ENCODE peak calls at places on chromosomes 4 and X, in four cellular contexts. One of them, this sample, is unnamed.

GRCh38 chr4:119504616-119505015 is 124.0 kb downstream of the PDE5A start:
- DNase-seq in activated T-cell treated with anti-CD3 and anti-CD28 coated beads for 1 hour: no peak
- DNase-seq in kidney glomerular epithelial cell: no peak
- DNase-seq in GM03348: no peak
- DNase-seq in this sample: no peak

GRCh38 chr4:55157559-55158277 is 32.3 kb upstream of the KDR start:
- DNase-seq in activated T-cell treated with anti-CD3 and anti-CD28 coated beads for 1 hour: no peak
- DNase-seq in kidney glomerular epithelial cell: no peak
- DNase-seq in GM03348: peak
- DNase-seq in this sample: no peak

GRCh38 chr4:176500894-176501293 is 181.1 kb downstream of the SPCS3 start:
- DNase-seq in activated T-cell treated with anti-CD3 and anti-CD28 coated beads for 1 hour: no peak
- DNase-seq in kidney glomerular epithelial cell: no peak
- DNase-seq in GM03348: no peak
- DNase-seq in this sample: no peak

GRCh38 chrX:129646721-129647587 is 7.8 kb downstream of the APLN start:
- DNase-seq in activated T-cell treated with anti-CD3 and anti-CD28 coated beads for 1 hour: no peak
- DNase-seq in kidney glomerular epithelial cell: no peak
- DNase-seq in GM03348: no peak
- DNase-seq in this sample: no peak

GRCh38 chrX:119181491-119181890 is 53.9 kb upstream of the KIAA1210 start:
- DNase-seq in activated T-cell treated with anti-CD3 and anti-CD28 coated beads for 1 hour: no peak
- DNase-seq in kidney glomerular epithelial cell: no peak
- DNase-seq in GM03348: no peak
- DNase-seq in this sample: peak

GRCh38 chr4:99078336-99078735 is 10.3 kb downstream of the ADH5 start:
- DNase-seq in activated T-cell treated with anti-CD3 and anti-CD28 coated beads for 1 hour: no peak
- DNase-seq in kidney glomerular epithelial cell: no peak
- DNase-seq in GM03348: no peak
- DNase-seq in this sample: no peak

GRCh38 chr4:187070740-187071139 is 347.1 kb upstream of the FAT1 start:
- DNase-seq in activated T-cell treated with anti-CD3 and anti-CD28 coated beads for 1 hour: no peak
- DNase-seq in kidney glomerular epithelial cell: no peak
- DNase-seq in GM03348: no peak
- DNase-seq in this sample: no peak

GRCh38 chr4:17068885-17069284 is 170.4 kb upstream of the LDB2 start:
- DNase-seq in activated T-cell treated with anti-CD3 and anti-CD28 coated beads for 1 hour: no peak
- DNase-seq in kidney glomerular epithelial cell: no peak
- DNase-seq in GM03348: no peak
- DNase-seq in this sample: no peak

GRCh38 chrX:67726028-67726427 is 182.2 kb downstream of the AR start:
- DNase-seq in activated T-cell treated with anti-CD3 and anti-CD28 coated beads for 1 hour: no peak
- DNase-seq in kidney glomerular epithelial cell: no peak
- DNase-seq in GM03348: no peak
- DNase-seq in this sample: no peak

GRCh38 chr4:114015444-114015899 is 36.0 kb upstream of the ARSJ start:
- DNase-seq in activated T-cell treated with anti-CD3 and anti-CD28 coated beads for 1 hour: no peak
- DNase-seq in kidney glomerular epithelial cell: peak
- DNase-seq in GM03348: peak
- DNase-seq in this sample: peak

GRCh38 chr4:87108142-87108546 is 112.3 kb downstream of the KLHL8 start:
- DNase-seq in activated T-cell treated with anti-CD3 and anti-CD28 coated beads for 1 hour: no peak
- DNase-seq in kidney glomerular epithelial cell: peak
- DNase-seq in GM03348: peak
- DNase-seq in this sample: no peak

GRCh38 chr4:169810325-169811323 is 52.9 kb upstream of the HPF1 start:
- DNase-seq in activated T-cell treated with anti-CD3 and anti-CD28 coated beads for 1 hour: no peak
- DNase-seq in kidney glomerular epithelial cell: peak
- DNase-seq in GM03348: peak
- DNase-seq in this sample: no peak

GRCh38 chrX:138128025-138128671 is 562.2 kb downstream of the ZIC3 start:
- DNase-seq in activated T-cell treated with anti-CD3 and anti-CD28 coated beads for 1 hour: no peak
- DNase-seq in kidney glomerular epithelial cell: no peak
- DNase-seq in GM03348: peak
- DNase-seq in this sample: no peak

GRCh38 chr4:165079476-165079875 is 25.8 kb downstream of the TRIM75 start:
- DNase-seq in activated T-cell treated with anti-CD3 and anti-CD28 coated beads for 1 hour: no peak
- DNase-seq in kidney glomerular epithelial cell: peak
- DNase-seq in GM03348: no peak
- DNase-seq in this sample: peak

GRCh38 chrX:5449323-5449722 is 779.3 kb downstream of the NLGN4X start:
- DNase-seq in activated T-cell treated with anti-CD3 and anti-CD28 coated beads for 1 hour: no peak
- DNase-seq in kidney glomerular epithelial cell: no peak
- DNase-seq in GM03348: no peak
- DNase-seq in this sample: no peak

GRCh38 chr4:155539746-155540145 is 126.9 kb upstream of the GUCY1A1 start:
- DNase-seq in activated T-cell treated with anti-CD3 and anti-CD28 coated beads for 1 hour: no peak
- DNase-seq in kidney glomerular epithelial cell: peak
- DNase-seq in GM03348: no peak
- DNase-seq in this sample: peak

GRCh38 chrX:727738-728621 is 97.4 kb downstream of the SHOX start:
- DNase-seq in activated T-cell treated with anti-CD3 and anti-CD28 coated beads for 1 hour: no peak
- DNase-seq in kidney glomerular epithelial cell: no peak
- DNase-seq in GM03348: no peak
- DNase-seq in this sample: no peak

GRCh38 chrX:32572644-32573043 is 638.7 kb downstream of the DMD start:
- DNase-seq in activated T-cell treated with anti-CD3 and anti-CD28 coated beads for 1 hour: no peak
- DNase-seq in kidney glomerular epithelial cell: no peak
- DNase-seq in GM03348: no peak
- DNase-seq in this sample: no peak

GRCh38 chrX:12579311-12579710 is 211.9 kb upstream of the PRPS2 start:
- DNase-seq in activated T-cell treated with anti-CD3 and anti-CD28 coated beads for 1 hour: no peak
- DNase-seq in kidney glomerular epithelial cell: no peak
- DNase-seq in GM03348: peak
- DNase-seq in this sample: no peak

GRCh38 chr4:14539246-14539645 is 463.0 kb upstream of the CPEB2 start:
- DNase-seq in activated T-cell treated with anti-CD3 and anti-CD28 coated beads for 1 hour: no peak
- DNase-seq in kidney glomerular epithelial cell: no peak
- DNase-seq in GM03348: no peak
- DNase-seq in this sample: no peak

GRCh38 chrX:97027384-97027922 is 143.7 kb downstream of the RPA4 start:
- DNase-seq in activated T-cell treated with anti-CD3 and anti-CD28 coated beads for 1 hour: no peak
- DNase-seq in kidney glomerular epithelial cell: no peak
- DNase-seq in GM03348: no peak
- DNase-seq in this sample: no peak

GRCh38 chr4:107721436-107722090 is 1.5 kb upstream of the PAPSS1 start:
- DNase-seq in activated T-cell treated with anti-CD3 and anti-CD28 coated beads for 1 hour: peak
- DNase-seq in kidney glomerular epithelial cell: no peak
- DNase-seq in GM03348: no peak
- DNase-seq in this sample: no peak

GRCh38 chr4:181312066-181312465 is 931.1 kb upstream of the TENM3 start:
- DNase-seq in activated T-cell treated with anti-CD3 and anti-CD28 coated beads for 1 hour: no peak
- DNase-seq in kidney glomerular epithelial cell: no peak
- DNase-seq in GM03348: no peak
- DNase-seq in this sample: no peak

GRCh38 chr4:25865586-25865985 is 2.8 kb upstream of the SEL1L3 start:
- DNase-seq in activated T-cell treated with anti-CD3 and anti-CD28 coated beads for 1 hour: no peak
- DNase-seq in kidney glomerular epithelial cell: peak
- DNase-seq in GM03348: no peak
- DNase-seq in this sample: peak

GRCh38 chr4:107838763-107839162 is 14.0 kb downstream of the SGMS2 start:
- DNase-seq in activated T-cell treated with anti-CD3 and anti-CD28 coated beads for 1 hour: no peak
- DNase-seq in kidney glomerular epithelial cell: no peak
- DNase-seq in GM03348: peak
- DNase-seq in this sample: no peak

GRCh38 chr4:48375651-48376291 is 34.4 kb downstream of the SLAIN2 start:
- DNase-seq in activated T-cell treated with anti-CD3 and anti-CD28 coated beads for 1 hour: no peak
- DNase-seq in kidney glomerular epithelial cell: no peak
- DNase-seq in GM03348: peak
- DNase-seq in this sample: no peak

GRCh38 chr4:25913056-25913850 is 767 bp upstream of the SMIM20 start:
- DNase-seq in activated T-cell treated with anti-CD3 and anti-CD28 coated beads for 1 hour: peak
- DNase-seq in kidney glomerular epithelial cell: no peak
- DNase-seq in GM03348: peak
- DNase-seq in this sample: no peak

GRCh38 chr4:183912585-183912984 is 7.5 kb downstream of the STOX2 start:
- DNase-seq in activated T-cell treated with anti-CD3 and anti-CD28 coated beads for 1 hour: no peak
- DNase-seq in kidney glomerular epithelial cell: no peak
- DNase-seq in GM03348: no peak
- DNase-seq in this sample: no peak

GRCh38 chr4:4461850-4462249 is 74.9 kb downstream of the NSG1 start:
- DNase-seq in activated T-cell treated with anti-CD3 and anti-CD28 coated beads for 1 hour: peak
- DNase-seq in kidney glomerular epithelial cell: no peak
- DNase-seq in GM03348: no peak
- DNase-seq in this sample: no peak

GRCh38 chrX:54808109-54808604 is 612 bp downstream of the MAGED2 start:
- DNase-seq in activated T-cell treated with anti-CD3 and anti-CD28 coated beads for 1 hour: peak
- DNase-seq in kidney glomerular epithelial cell: peak
- DNase-seq in GM03348: peak
- DNase-seq in this sample: peak

GRCh38 chr4:87354168-87355102 is 31.8 kb upstream of the HSD17B13 start:
- DNase-seq in activated T-cell treated with anti-CD3 and anti-CD28 coated beads for 1 hour: no peak
- DNase-seq in kidney glomerular epithelial cell: no peak
- DNase-seq in GM03348: peak
- DNase-seq in this sample: no peak

GRCh38 chr4:102638621-102639020 is 122.1 kb downstream of the MANBA start:
- DNase-seq in activated T-cell treated with anti-CD3 and anti-CD28 coated beads for 1 hour: no peak
- DNase-seq in kidney glomerular epithelial cell: no peak
- DNase-seq in GM03348: no peak
- DNase-seq in this sample: no peak

GRCh38 chr4:109294006-109294405 is 8.5 kb downstream of the COL25A1 start:
- DNase-seq in activated T-cell treated with anti-CD3 and anti-CD28 coated beads for 1 hour: no peak
- DNase-seq in kidney glomerular epithelial cell: no peak
- DNase-seq in GM03348: no peak
- DNase-seq in this sample: no peak

GRCh38 chr4:152500798-152501434 is 35.0 kb downstream of the FBXW7 start:
- DNase-seq in activated T-cell treated with anti-CD3 and anti-CD28 coated beads for 1 hour: peak
- DNase-seq in kidney glomerular epithelial cell: peak
- DNase-seq in GM03348: peak
- DNase-seq in this sample: peak

GRCh38 chr4:159047478-159048165 is 55.3 kb upstream of the RAPGEF2 start:
- DNase-seq in activated T-cell treated with anti-CD3 and anti-CD28 coated beads for 1 hour: no peak
- DNase-seq in kidney glomerular epithelial cell: peak
- DNase-seq in GM03348: no peak
- DNase-seq in this sample: no peak

GRCh38 chr4:108051343-108051742 is 61.7 kb downstream of the HADH start:
- DNase-seq in activated T-cell treated with anti-CD3 and anti-CD28 coated beads for 1 hour: no peak
- DNase-seq in kidney glomerular epithelial cell: no peak
- DNase-seq in GM03348: no peak
- DNase-seq in this sample: no peak

GRCh38 chrX:72394518-72395163 is 88.9 kb upstream of the CITED1 start:
- DNase-seq in activated T-cell treated with anti-CD3 and anti-CD28 coated beads for 1 hour: no peak
- DNase-seq in kidney glomerular epithelial cell: no peak
- DNase-seq in GM03348: peak
- DNase-seq in this sample: no peak

GRCh38 chrX:150688911-150689451 is 4.2 kb upstream of the MTMR1 start:
- DNase-seq in activated T-cell treated with anti-CD3 and anti-CD28 coated beads for 1 hour: no peak
- DNase-seq in kidney glomerular epithelial cell: peak
- DNase-seq in GM03348: peak
- DNase-seq in this sample: peak